ENCODE peak calls at places on chromosome 22, in six cellular contexts. K is esophagus muscularis mucosa, R is fibroblast of mammary gland, H is AG04450, J is nephron progenitor cell, T is cardiac fibroblast. N is an unnamed sample.

GRCh38 chr22:50002791-50003190 is 9.8 kb downstream of the IL17REL start:
- DNase-seq in K (no peak), R (peak; percentile 25), H (no peak), J (no peak), T (no peak), N (no peak)

GRCh38 chr22:19559956-19560355 is 35.7 kb upstream of the CLDN5 start:
- DNase-seq in K (no peak), R (no peak), H (no peak), J (no peak), T (no peak), N (no peak)

GRCh38 chr22:31651667-31652066 is 10.3 kb downstream of the PISD start:
- DNase-seq in K (no peak), R (no peak), H (no peak), J (no peak), T (no peak), N (no peak)

GRCh38 chr22:32998373-32998772 is 59.8 kb downstream of the SYN3 start:
- DNase-seq in K (peak; percentile 88), R (no peak), H (no peak), J (no peak), T (no peak), N (no peak)

GRCh38 chr22:20154602-20155183 is 3.8 kb upstream of the CCDC188 start:
- DNase-seq in K (no peak), R (no peak), H (no peak), J (no peak), T (no peak), N (no peak)

GRCh38 chr22:29524440-29525191 is 28.9 kb downstream of the THOC5 start:
- DNase-seq in K (no peak), R (peak; percentile 25), H (no peak), J (peak; percentile 18), T (peak; percentile 32), N (peak; percentile 51)

GRCh38 chr22:26977741-26978140 is 320.4 kb downstream of the MIAT start:
- DNase-seq in K (no peak), R (no peak), H (no peak), J (peak; percentile 16), T (no peak), N (no peak)

GRCh38 chr22:49997221-49997599 is 15.4 kb downstream of the IL17REL start:
- DNase-seq in K (no peak), R (no peak), H (no peak), J (no peak), T (no peak), N (no peak)

GRCh38 chr22:33913188-33913587 is 7.1 kb downstream of the LARGE1 start:
- DNase-seq in K (no peak), R (no peak), H (no peak), J (no peak), T (no peak), N (no peak)

GRCh38 chr22:26324150-26324549 is 104.9 kb upstream of the ASPHD2 start:
- DNase-seq in K (no peak), R (no peak), H (no peak), J (no peak), T (no peak), N (no peak)

GRCh38 chr22:43090130-43090789 is 1.1 kb upstream of the TTLL1 start:
- DNase-seq in K (no peak), R (peak; percentile 93), H (no peak), J (no peak), T (peak; percentile 87), N (peak; percentile 18)

GRCh38 chr22:19875061-19875530 is 20.4 kb upstream of the GNB1L start:
- DNase-seq in K (no peak), R (no peak), H (no peak), J (peak; percentile 1), T (no peak), N (no peak)

GRCh38 chr22:28813772-28814518 is 13.6 kb upstream of the XBP1 start:
- DNase-seq in K (no peak), R (no peak), H (no peak), J (no peak), T (peak; percentile 20), N (no peak)

GRCh38 chr22:43567691-43568308 is 156.0 kb downstream of the MPPED1 start:
- DNase-seq in K (peak; percentile 91), R (no peak), H (no peak), J (no peak), T (no peak), N (no peak)

GRCh38 chr22:49599691-49600451 is 227.8 kb downstream of the BRD1 start:
- DNase-seq in K (no peak), R (no peak), H (no peak), J (no peak), T (no peak), N (no peak)

GRCh38 chr22:30422481-30423295 is 2.9 kb upstream of the MTFP1 start:
- DNase-seq in K (peak; percentile 94), R (peak; percentile 98), H (peak; percentile 73), J (no peak), T (peak; percentile 86), N (no peak)

GRCh38 chr22:20453222-20453621 is 15.6 kb upstream of the SCARF2 start:
- DNase-seq in K (no peak), R (no peak), H (no peak), J (no peak), T (no peak), N (no peak)

GRCh38 chr22:49934891-49935557 is 16.6 kb downstream of the CRELD2 start:
- DNase-seq in K (peak; percentile 94), R (peak; percentile 39), H (no peak), J (peak; percentile 58), T (peak; percentile 85), N (peak; percentile 63)

GRCh38 chr22:43257549-43257948 is 70.6 kb upstream of the TTLL12 start:
- DNase-seq in K (no peak), R (no peak), H (no peak), J (no peak), T (no peak), N (no peak)

GRCh38 chr22:30947163-30947820 is 21.3 kb downstream of the MORC2 start:
- DNase-seq in K (peak; percentile 90), R (no peak), H (no peak), J (peak; percentile 17), T (peak; percentile 6), N (peak; percentile 59)

GRCh38 chr22:43110927-43111623 is 525 bp downstream of the BIK start:
- DNase-seq in K (no peak), R (no peak), H (no peak), J (peak; percentile 26), T (no peak), N (no peak)

GRCh38 chr22:31332010-31332409 is 14.1 kb downstream of the PATZ1 start:
- DNase-seq in K (no peak), R (no peak), H (no peak), J (no peak), T (no peak), N (no peak)

GRCh38 chr22:43840851-43841250 is 21.5 kb downstream of the SULT4A1 start:
- DNase-seq in K (no peak), R (no peak), H (no peak), J (no peak), T (no peak), N (no peak)

GRCh38 chr22:40392618-40393017 is 22.2 kb downstream of the SGSM3 start:
- DNase-seq in K (no peak), R (no peak), H (no peak), J (no peak), T (peak; percentile 52), N (no peak)

GRCh38 chr22:30826670-30827355 is 132.1 kb downstream of the OSBP2 start:
- DNase-seq in K (peak; percentile 88), R (no peak), H (no peak), J (no peak), T (no peak), N (no peak)

GRCh38 chr22:43824724-43825485 is 12.8 kb upstream of the EFCAB6 start:
- DNase-seq in K (no peak), R (no peak), H (no peak), J (no peak), T (no peak), N (no peak)

GRCh38 chr22:33513388-33514336 is 406.6 kb downstream of the LARGE1 start:
- DNase-seq in K (no peak), R (peak; percentile 51), H (no peak), J (no peak), T (peak; percentile 38), N (no peak)

GRCh38 chr22:26837784-26838520 is 180.6 kb downstream of the MIAT start:
- DNase-seq in K (no peak), R (no peak), H (no peak), J (no peak), T (no peak), N (no peak)

GRCh38 chr22:20319041-20319744 is 667 bp downstream of the DGCR6L start:
- DNase-seq in K (peak; percentile 79), R (no peak), H (no peak), J (peak; percentile 38), T (peak; percentile 14), N (peak; percentile 28)

GRCh38 chr22:35352214-35353111 is 28.4 kb upstream of the HMOX1 start:
- DNase-seq in K (no peak), R (peak; percentile 25), H (no peak), J (peak; percentile 39), T (no peak), N (peak; percentile 49)
- TF ChIP-seq CTCF in K (peak; percentile 32), R (peak; percentile 24), H (peak; percentile 11), J (peak; percentile 21), T (peak; percentile 16), N (no peak)

GRCh38 chr22:37202001-37202555 is 10.2 kb downstream of the SSTR3 start:
- DNase-seq in K (no peak), R (no peak), H (no peak), J (no peak), T (no peak), N (no peak)
- TF ChIP-seq CTCF in K (no peak), R (no peak), H (no peak), J (no peak), T (no peak), N (no peak)

GRCh38 chr22:44889233-44889878 is 120.4 kb downstream of the PHF21B start:
- DNase-seq in K (no peak), R (no peak), H (no peak), J (no peak), T (no peak), N (no peak)
- TF ChIP-seq CTCF in K (no peak), R (no peak), H (no peak), J (no peak), T (no peak), N (no peak)

GRCh38 chr22:39319284-39320170 is at the start of gene RPL3:
- DNase-seq in K (peak; percentile 99), R (peak; percentile 99), H (peak; percentile 99), J (peak; percentile 96), T (peak; percentile 100), N (peak; percentile 95)
- TF ChIP-seq CTCF in K (peak; percentile 28), R (no peak), H (peak; percentile 23), J (no peak), T (peak; percentile 17), N (no peak)

GRCh38 chr22:25027959-25028840 is 75.7 kb downstream of the KIAA1671 start:
- DNase-seq in K (no peak), R (no peak), H (no peak), J (peak; percentile 66), T (peak; percentile 49), N (peak; percentile 67)
- TF ChIP-seq CTCF in K (peak; percentile 21), R (peak; percentile 20), H (no peak), J (peak; percentile 41), T (peak; percentile 67), N (peak; percentile 36)